ENCODE peak calls at places on chromosomes 11 and 22, in seven cellular contexts. P, D, C, I, Y, J and W are unnamed samples. For H3K4me1 and H3K36me3, the result is how much of the 10 kb centered on the place peaks cover.

GRCh38 chr11:69245491-69246345 is 48.2 kb upstream of the MYEOV start:
- DNase-seq in P (no peak), D (no peak), C (no peak), I (no peak), Y (no peak), J (no peak), W (no peak)

GRCh38 chr22:49965291-49966040 is 4.9 kb downstream of the PIM3 start:
- DNase-seq in P (peak), D (no peak), C (no peak), I (no peak), Y (peak), J (no peak), W (no peak)

GRCh38 chr11:46671958-46672315 is 28.5 kb downstream of the ARHGAP1 start:
- DNase-seq in P (no peak), D (no peak), C (no peak), I (no peak), Y (no peak), J (no peak), W (no peak)

GRCh38 chr22:38204784-38205183 is 3.0 kb downstream of the MAFF start:
- DNase-seq in P (no peak), D (no peak), C (no peak), I (no peak), Y (no peak), J (peak), W (no peak)

GRCh38 chr11:68052137-68052873 is 13.5 kb downstream of the TCIRG1 start:
- DNase-seq in P (no peak), D (no peak), C (no peak), I (no peak), Y (no peak), J (no peak), W (no peak)

GRCh38 chr11:13883042-13883441 is 79.5 kb upstream of the SPON1 start:
- DNase-seq in P (no peak), D (no peak), C (no peak), I (no peak), Y (no peak), J (no peak), W (no peak)

GRCh38 chr22:39267966-39268365 is 23.2 kb upstream of the PDGFB start:
- DNase-seq in P (no peak), D (no peak), C (no peak), I (no peak), Y (no peak), J (no peak), W (no peak)

GRCh38 chr11:17388609-17389204 is at the start of gene KCNJ11:
- DNase-seq in P (no peak), D (no peak), C (no peak), I (no peak), Y (no peak), J (no peak), W (no peak)

GRCh38 chr11:100774859-100775258 is 87.8 kb downstream of the ARHGAP42 start:
- DNase-seq in P (no peak), D (no peak), C (no peak), I (peak), Y (no peak), J (no peak), W (no peak)
- TF ChIP-seq YY1 in P (no peak), D (no peak), C (no peak), I (no peak), Y (no peak), J (no peak), W (no peak)

DNA sequence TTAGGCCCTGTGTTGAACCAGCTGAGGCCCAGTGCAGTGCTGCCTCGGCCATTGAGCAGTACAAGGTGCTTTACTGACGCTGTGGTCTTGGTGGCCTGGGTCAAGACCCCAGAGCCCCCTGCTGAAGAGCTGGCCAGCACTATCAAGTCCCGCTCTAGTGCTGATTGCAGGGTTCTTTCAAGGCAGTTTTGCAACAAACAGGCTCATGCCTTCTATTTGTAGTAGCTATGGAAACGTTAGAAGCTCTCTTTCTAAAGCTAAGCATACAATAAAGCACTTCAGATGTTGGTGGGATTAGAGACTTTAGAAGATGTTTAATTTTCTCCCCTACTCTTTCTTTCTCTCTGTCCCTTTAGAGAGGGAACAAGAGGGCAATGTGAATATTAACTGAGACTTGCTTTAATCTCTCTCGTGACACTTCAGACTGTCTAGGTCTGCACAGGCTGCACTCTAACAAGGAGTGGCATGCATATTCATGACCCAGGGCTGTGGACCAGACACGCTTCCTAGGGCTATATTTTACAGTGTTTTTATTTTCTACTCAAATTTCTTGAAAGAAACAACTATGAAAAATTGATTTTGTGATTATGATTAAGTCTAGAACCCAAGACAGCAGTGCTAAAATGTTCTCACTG is 138.6 kb downstream of the WNT7B start:
- DNase-seq in P (no peak), D (no peak), C (no peak), I (no peak), Y (no peak), J (no peak), W (no peak)
- H3K4me1 ChIP-seq in P (under half), D (under half), C (under half), I (under half), Y (under half), J (under half), W (under half)

GRCh38 chr11:133906241-133906640 is 50.5 kb downstream of the IGSF9B start:
- DNase-seq in P (no peak), D (no peak), C (no peak), I (no peak), Y (no peak), J (no peak), W (no peak)
- H3K36me3 ChIP-seq in P (under half), D (under half), C (under half), I (under half), Y (half or more), J (under half), W (under half)

DNA sequence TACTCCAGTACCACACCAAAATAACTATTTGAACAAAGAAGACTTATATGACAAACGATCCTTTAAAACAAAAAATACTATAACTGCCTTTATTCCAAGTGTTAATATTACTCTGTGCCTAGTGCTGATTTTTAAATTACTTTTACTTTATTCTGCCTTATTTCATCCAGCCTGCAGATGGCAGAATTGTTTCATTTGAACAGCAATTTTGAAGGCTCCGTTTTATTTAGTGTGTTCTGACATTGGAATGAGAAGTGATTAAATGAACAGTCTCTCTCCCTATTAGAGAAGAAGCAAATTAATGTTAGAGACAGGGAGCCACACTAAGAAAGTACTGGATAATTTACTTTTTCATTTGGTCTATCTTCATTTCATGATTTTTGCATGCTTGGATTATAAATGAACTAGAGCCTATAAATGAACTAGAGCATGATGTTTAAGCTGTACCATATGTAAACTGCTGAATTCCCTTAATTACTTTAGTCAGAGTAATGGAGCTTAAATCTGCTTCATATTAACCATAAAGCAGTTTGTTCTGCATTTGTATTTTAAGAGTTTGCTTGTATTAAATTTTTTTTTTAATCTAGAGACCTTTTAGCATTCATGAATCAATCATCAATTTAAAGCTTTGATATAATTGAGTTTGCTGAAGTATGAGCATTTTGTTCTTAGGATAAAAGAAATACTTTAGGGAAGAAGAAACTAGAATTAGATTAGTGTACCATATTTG is 9.8 kb downstream of the PDHX start:
- DNase-seq in P (peak), D (peak), C (no peak), I (peak), Y (no peak), J (no peak), W (no peak)
- TF ChIP-seq YY1 in P (no peak), D (no peak), C (no peak), I (no peak), Y (no peak), J (no peak), W (no peak)